ENCODE peak calls at places on chromosomes 6 and 20, in seven cellular contexts. P, B, Z, I, U, E and O are unnamed samples.
A peak's percentile ranks its signal among the peaks of the same experiment; 100 is the strongest.

GRCh38 chr6:20729086-20729485 is 194.8 kb downstream of the CDKAL1 start:
- DNase-seq in P (no peak), B (no peak), Z (no peak), I (no peak), U (no peak), E (no peak), O (no peak)

GRCh38 chr6:137805622-137806021 is 61.4 kb upstream of the TNFAIP3 start:
- DNase-seq in P (no peak), B (no peak), Z (peak; percentile 38), I (no peak), U (no peak), E (no peak), O (no peak)

GRCh38 chr6:161091972-161092701 is 100.6 kb downstream of the MAP3K4 start:
- DNase-seq in P (no peak), B (no peak), Z (no peak), I (no peak), U (no peak), E (no peak), O (peak; percentile 75)

GRCh38 chr6:22666021-22666420 is 96.7 kb downstream of the HDGFL1 start:
- DNase-seq in P (no peak), B (no peak), Z (no peak), I (no peak), U (no peak), E (no peak), O (no peak)

GRCh38 chr6:50071921-50072320 is 22.2 kb upstream of the DEFB112 start:
- DNase-seq in P (no peak), B (no peak), Z (no peak), I (no peak), U (no peak), E (no peak), O (no peak)

GRCh38 chr20:55067158-55067825 is 591.9 kb downstream of the DOK5 start:
- DNase-seq in P (no peak), B (no peak), Z (no peak), I (no peak), U (no peak), E (no peak), O (no peak)

GRCh38 chr6:31441368-31442267 is 38.2 kb downstream of the MICA start:
- DNase-seq in P (peak; percentile 85), B (peak; percentile 50), Z (peak; percentile 84), I (peak; percentile 77), U (peak; percentile 96), E (peak; percentile 93), O (peak; percentile 8)

GRCh38 chr6:127516676-127517273 is 2.4 kb downstream of the MTCL3 start:
- DNase-seq in P (no peak), B (peak; percentile 55), Z (no peak), I (no peak), U (no peak), E (peak; percentile 67), O (peak; percentile 27)

GRCh38 chr20:21575981-21576740 is 62.3 kb upstream of the NKX2-2 start:
- DNase-seq in P (no peak), B (no peak), Z (no peak), I (no peak), U (no peak), E (no peak), O (no peak)

GRCh38 chr20:20820104-20820503 is 107.7 kb upstream of the RALGAPA2 start:
- DNase-seq in P (peak; percentile 27), B (peak; percentile 36), Z (no peak), I (no peak), U (no peak), E (no peak), O (no peak)

GRCh38 chr20:32524871-32525501 is 60.1 kb downstream of the NOL4L start:
- DNase-seq in P (peak; percentile 85), B (no peak), Z (peak; percentile 86), I (no peak), U (peak; percentile 89), E (no peak), O (no peak)

GRCh38 chr6:13135152-13135551 is 193.2 kb downstream of the TBC1D7 start:
- DNase-seq in P (no peak), B (no peak), Z (no peak), I (no peak), U (no peak), E (no peak), O (no peak)

GRCh38 chr6:31687321-31687720 is 6.5 kb upstream of the LY6G5C start:
- DNase-seq in P (no peak), B (no peak), Z (no peak), I (no peak), U (no peak), E (no peak), O (no peak)

GRCh38 chr6:123763904-123764303 is 39.8 kb upstream of the NKAIN2 start:
- DNase-seq in P (no peak), B (no peak), Z (no peak), I (no peak), U (no peak), E (no peak), O (no peak)

GRCh38 chr6:46486186-46486585 is 5.1 kb downstream of the RCAN2 start:
- DNase-seq in P (no peak), B (no peak), Z (no peak), I (no peak), U (no peak), E (no peak), O (no peak)

GRCh38 chr20:51363813-51364212 is 178.7 kb downstream of the NFATC2 start:
- DNase-seq in P (no peak), B (no peak), Z (no peak), I (no peak), U (no peak), E (no peak), O (no peak)
- H3K4me1 ChIP-seq in P (no peaks in the 10 kb centered on the region), B (peaks cover 54% of the 10 kb centered on the region), Z (no peaks in the 10 kb centered on the region), I (no peaks in the 10 kb centered on the region), U (no peaks in the 10 kb centered on the region), E (peaks cover 27% of the 10 kb centered on the region), O (peaks cover 57% of the 10 kb centered on the region)

GRCh38 chr6:37830225-37830624 is 10.7 kb downstream of the ZFAND3 start:
- DNase-seq in P (no peak), B (no peak), Z (no peak), I (no peak), U (no peak), E (no peak), O (no peak)
- H3K4me1 ChIP-seq in P (peaks cover 38% of the 10 kb centered on the region), B (peaks cover 4% of the 10 kb centered on the region), Z (peaks cover 3% of the 10 kb centered on the region), I (peaks cover 29% of the 10 kb centered on the region), U (peaks cover 79% of the 10 kb centered on the region), E (peaks cover 41% of the 10 kb centered on the region), O (no peaks in the 10 kb centered on the region)

GRCh38 chr6:52577022-52577777 is at the start of gene TRAM2:
- DNase-seq in P (peak; percentile 84), B (peak; percentile 72), Z (peak; percentile 87), I (peak; percentile 80), U (peak; percentile 96), E (peak; percentile 96), O (peak; percentile 62)
- H3K4me1 ChIP-seq in P (peaks cover 47% of the 10 kb centered on the region), B (peaks cover 39% of the 10 kb centered on the region), Z (peaks cover 9% of the 10 kb centered on the region), I (peaks cover 45% of the 10 kb centered on the region), U (peaks cover 55% of the 10 kb centered on the region), E (peaks cover 44% of the 10 kb centered on the region), O (peaks cover 38% of the 10 kb centered on the region)

GRCh38 chr6:107114872-107115694 is at the start of gene BEND3:
- DNase-seq in P (peak; percentile 40), B (peak; percentile 42), Z (no peak), I (peak; percentile 34), U (peak; percentile 85), E (peak; percentile 62), O (no peak)
- H3K4me1 ChIP-seq in P (peaks cover 18% of the 10 kb centered on the region), B (peaks cover 10% of the 10 kb centered on the region), Z (peaks cover 4% of the 10 kb centered on the region), I (peaks cover 7% of the 10 kb centered on the region), U (peaks cover 24% of the 10 kb centered on the region), E (peaks cover 15% of the 10 kb centered on the region), O (peaks cover 10% of the 10 kb centered on the region)

DNA sequence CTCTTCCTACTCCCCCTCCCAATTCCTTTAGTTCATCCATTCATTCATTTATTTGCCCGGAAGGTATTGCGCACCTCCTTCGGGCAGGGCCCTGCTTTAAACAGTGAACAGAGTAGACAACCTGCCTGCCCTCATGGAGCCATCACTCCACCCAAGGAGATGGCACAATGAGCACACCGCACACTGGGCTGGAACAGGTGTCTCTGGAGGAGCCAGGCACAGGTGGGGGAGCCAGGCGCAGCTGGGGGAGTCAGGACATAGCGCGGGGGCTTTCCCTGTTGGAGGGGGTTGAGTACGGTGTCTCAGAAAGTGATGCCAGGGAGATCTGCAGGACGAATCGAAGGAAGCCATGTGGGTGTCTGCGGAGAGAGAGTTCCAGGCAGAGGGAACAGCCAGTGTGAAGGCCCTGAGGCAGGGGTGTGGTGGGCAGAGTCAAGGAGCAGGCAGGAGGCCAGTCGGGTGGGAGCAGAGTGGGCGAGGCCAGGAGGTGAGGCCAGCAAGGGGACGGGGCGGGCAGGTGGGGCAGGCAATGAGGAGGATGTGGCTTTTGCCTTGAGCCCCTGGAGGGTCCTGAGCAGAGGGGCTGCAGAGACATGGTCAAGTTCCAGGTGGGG is 46.4 kb downstream of the SNAI1 start:
- DNase-seq in P (no peak), B (no peak), Z (no peak), I (no peak), U (no peak), E (no peak), O (no peak)
- H3K4me1 ChIP-seq in P (no peaks in the 10 kb centered on the region), B (peaks cover 69% of the 10 kb centered on the region), Z (no peaks in the 10 kb centered on the region), I (no peaks in the 10 kb centered on the region), U (peaks cover 29% of the 10 kb centered on the region), E (peaks cover 62% of the 10 kb centered on the region), O (peaks cover 43% of the 10 kb centered on the region)

GRCh38 chr6:37864250-37864649 is 44.7 kb downstream of the ZFAND3 start:
- DNase-seq in P (no peak), B (no peak), Z (no peak), I (no peak), U (no peak), E (no peak), O (no peak)

GRCh38 chr6:37865534-37865933 is 46.0 kb downstream of the ZFAND3 start:
- DNase-seq in P (no peak), B (no peak), Z (no peak), I (no peak), U (no peak), E (no peak), O (no peak)

GRCh38 chr6:37868447-37868825 is 48.9 kb downstream of the ZFAND3 start:
- DNase-seq in P (no peak), B (no peak), Z (no peak), I (no peak), U (no peak), E (no peak), O (peak; percentile 90)

GRCh38 chr6:37867756-37868446 is 48.4 kb downstream of the ZFAND3 start:
- DNase-seq in P (no peak), B (no peak), Z (no peak), I (no peak), U (no peak), E (no peak), O (no peak)

DNA sequence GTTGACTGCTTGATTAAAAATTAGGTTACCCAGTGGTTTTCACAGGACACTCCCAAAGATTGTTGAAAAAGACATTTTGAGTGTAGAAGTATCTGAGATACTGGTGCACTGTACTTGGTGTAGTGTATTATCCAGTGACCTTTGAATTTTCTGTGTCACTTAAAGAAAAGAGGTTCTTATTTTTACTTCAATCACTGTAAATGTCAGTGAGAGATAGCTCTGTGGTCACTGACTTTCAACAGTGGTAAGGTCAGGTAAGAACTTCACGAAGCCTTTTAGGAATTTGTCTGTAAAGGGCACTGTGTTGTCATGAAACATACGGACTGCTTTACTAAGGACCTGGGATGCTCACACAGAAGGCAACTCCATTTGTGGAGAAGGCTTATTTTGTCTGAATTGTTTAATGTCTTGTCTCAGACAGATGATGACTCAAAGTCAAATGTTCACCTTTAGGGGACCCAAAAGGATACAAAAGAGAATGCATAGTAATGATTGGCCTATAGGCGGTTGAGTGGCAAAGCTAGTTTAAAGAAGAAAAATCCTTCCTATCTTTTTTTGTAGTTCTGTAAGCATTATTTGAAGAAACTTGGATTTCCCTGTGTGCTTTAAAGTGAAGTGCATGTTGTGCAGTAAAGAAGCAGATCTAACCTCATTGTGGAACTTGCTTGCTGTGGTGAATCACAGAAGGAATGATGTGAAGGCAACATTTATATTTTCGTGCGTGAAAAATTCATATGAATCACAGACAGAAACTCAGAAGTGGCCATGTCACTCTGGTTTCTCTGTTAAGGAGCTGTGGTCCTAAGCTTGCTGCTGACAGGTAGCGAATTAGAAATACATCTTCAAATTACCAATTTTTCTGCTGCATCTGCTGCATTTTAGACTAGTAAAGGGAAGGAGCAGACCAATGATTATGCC is 47.3 kb downstream of the ZFAND3 start:
- DNase-seq in P (no peak), B (no peak), Z (no peak), I (no peak), U (no peak), E (no peak), O (no peak)
- H3K4me1 ChIP-seq in P (peaks cover 16% of the 10 kb centered on the region), B (peaks cover 50% of the 10 kb centered on the region), Z (peaks cover 4% of the 10 kb centered on the region), I (peaks cover 30% of the 10 kb centered on the region), U (peaks cover 70% of the 10 kb centered on the region), E (peaks cover 35% of the 10 kb centered on the region), O (peaks cover 36% of the 10 kb centered on the region)